ENCODE peak calls at places on chromosomes 16 and 17, in five cellular contexts. D is Panc1, R is fibroblast of lung, A is bronchial epithelial cell, N is lower lobe of right lung. X is an unnamed sample.

GRCh38 chr17:74542166-74542565 is 3.7 kb downstream of the CD300C start:
- DNase-seq in D (no peak), N (peak), R (no peak), A (no peak), X (no peak)

GRCh38 chr17:14942511-14943185 is 322.5 kb downstream of the PMP22 start:
- DNase-seq in R (no peak), N (no peak), D (no peak), A (peak), X (no peak)

GRCh38 chr17:35744830-35745229 is 8.2 kb downstream of the GAS2L2 start:
- DNase-seq in A (no peak), R (no peak), N (no peak), D (no peak), X (no peak)

GRCh38 chr16:86270696-86271095 is 239.6 kb upstream of the FOXF1 start:
- DNase-seq in D (no peak), R (no peak), N (no peak), A (no peak), X (no peak)

GRCh38 chr16:526181-527014 is 1.1 kb upstream of the CAPN15 start:
- DNase-seq in R (peak), A (peak), D (no peak), N (peak), X (peak)

GRCh38 chr17:180380-181212 is 854 bp downstream of the DOC2B start:
- DNase-seq in A (no peak), R (no peak), D (no peak), N (no peak), X (peak)

GRCh38 chr16:84527486-84528269 is 23.2 kb upstream of the MEAK7 start:
- DNase-seq in R (no peak), N (peak), A (no peak), D (no peak), X (no peak)

GRCh38 chr16:50977064-50977621 is 173.9 kb downstream of the SALL1 start:
- DNase-seq in A (no peak), N (no peak), R (no peak), D (no peak), X (no peak)

GRCh38 chr16:73878616-73879015 is 418.0 kb upstream of the PSMD7 start:
- DNase-seq in R (peak), D (peak), N (no peak), A (peak), X (no peak)

GRCh38 chr16:79288046-79288445 is 312.5 kb downstream of the MAF start:
- DNase-seq in A (no peak), D (no peak), R (no peak), N (no peak), X (no peak)

GRCh38 chr17:21046215-21046614 is 3.4 kb upstream of the USP22 start:
- DNase-seq in R (no peak), N (no peak), A (no peak), D (no peak), X (no peak)

GRCh38 chr17:41654134-41654907 is 29.9 kb upstream of the KRT17 start:
- DNase-seq in D (no peak), A (peak), N (peak), R (no peak), X (no peak)

GRCh38 chr17:78034429-78035091 is 76.1 kb downstream of the TNRC6C start:
- DNase-seq in N (no peak), R (no peak), D (no peak), A (peak), X (no peak)

GRCh38 chr17:40633871-40634270 is 13.7 kb downstream of the SMARCE1 start:
- DNase-seq in A (no peak), R (no peak), D (no peak), N (no peak), X (no peak)

GRCh38 chr17:6374271-6374691 is 60.6 kb downstream of the AIPL1 start:
- DNase-seq in N (no peak), D (no peak), A (peak), R (no peak), X (no peak)

GRCh38 chr17:45888392-45888791 is 6.0 kb upstream of the MAPT start:
- DNase-seq in D (no peak), R (no peak), A (no peak), N (no peak), X (no peak)

GRCh38 chr17:63740464-63741181 is 976 bp downstream of the STRADA start:
- DNase-seq in D (no peak), A (peak), R (no peak), N (no peak), X (no peak)

GRCh38 chr16:85798901-85799496 is 345 bp downstream of the EMC8 start:
- DNase-seq in D (no peak), N (peak), A (peak), R (peak), X (peak)

GRCh38 chr16:75648265-75649076 is 898 bp downstream of the TERF2IP start:
- DNase-seq in D (no peak), A (peak), R (peak), N (peak), X (peak)

GRCh38 chr16:15434425-15435215 is at the start of gene BMERB1:
- DNase-seq in D (no peak), R (peak), A (peak), N (peak), X (peak)

GRCh38 chr16:15539197-15539596 is 103.8 kb downstream of the MARF1 start:
- DNase-seq in A (no peak), D (no peak), N (no peak), R (no peak), X (no peak)

GRCh38 chr16:25628766-25629165 is 63.0 kb upstream of the HS3ST4 start:
- DNase-seq in D (no peak), R (no peak), N (no peak), A (no peak), X (no peak)

GRCh38 chr17:16040710-16041251 is 41.2 kb downstream of the TTC19 start:
- DNase-seq in D (no peak), N (no peak), A (no peak), R (peak), X (no peak)

GRCh38 chr17:15886804-15887203 is 58.1 kb upstream of the ADORA2B start:
- DNase-seq in R (no peak), A (no peak), D (no peak), N (peak), X (no peak)

GRCh38 chr16:81703177-81704155 is 75.6 kb upstream of the PLCG2 start:
- DNase-seq in A (peak), N (peak), D (no peak), R (peak), X (no peak)

GRCh38 chr17:21294321-21295035 is 10.0 kb downstream of the MAP2K3 start:
- DNase-seq in N (no peak), R (no peak), D (no peak), A (no peak), X (no peak)

GRCh38 chr17:28684963-28685362 is 23.0 kb downstream of the SUPT6H start:
- DNase-seq in N (no peak), A (no peak), D (no peak), R (peak), X (peak)

GRCh38 chr16:57886427-57886826 is 84.1 kb upstream of the KIFC3 start:
- DNase-seq in R (no peak), A (no peak), N (no peak), D (no peak), X (no peak)

GRCh38 chr16:23869052-23869451 is 33.3 kb downstream of the PRKCB start:
- DNase-seq in D (no peak), A (no peak), R (no peak), N (no peak), X (no peak)

GRCh38 chr17:77002103-77003045 is 134.2 kb downstream of the MGAT5B start:
- DNase-seq in N (no peak), D (peak), R (peak), A (peak), X (no peak)

GRCh38 chr17:1561420-1562177 is 993 bp downstream of the PITPNA start:
- DNase-seq in A (no peak), R (peak), D (no peak), N (peak), X (peak)

GRCh38 chr17:1559743-1560581 is 2.6 kb downstream of the PITPNA start:
- DNase-seq in D (no peak), N (no peak), R (no peak), A (no peak), X (no peak)

GRCh38 chr17:1562178-1562643 is 381 bp downstream of the PITPNA start:
- DNase-seq in A (no peak), D (no peak), N (peak), R (no peak), X (peak)

GRCh38 chr17:1559047-1559742 is 3.4 kb downstream of the PITPNA start:
- DNase-seq in R (no peak), N (no peak), A (no peak), D (no peak), X (no peak)

GRCh38 chr17:1560582-1561170 is 1.9 kb downstream of the PITPNA start:
- DNase-seq in N (no peak), A (no peak), R (no peak), D (no peak), X (no peak)
- H3K4me3 ChIP-seq in N (no peak), A (no peak), R (peak), D (peak), X (no peak)

GRCh38 chr16:3841729-3842508 is 38.6 kb downstream of the CREBBP start:
- DNase-seq in D (no peak), N (no peak), R (no peak), A (peak), X (no peak)

GRCh38 chr16:3846087-3846486 is 34.4 kb downstream of the CREBBP start:
- DNase-seq in N (no peak), D (no peak), R (no peak), A (no peak), X (no peak)

GRCh38 chr16:3839402-3840184 is 40.9 kb downstream of the CREBBP start:
- DNase-seq in D (no peak), N (no peak), A (no peak), R (no peak), X (no peak)

GRCh38 chr16:3846595-3847091 is 33.9 kb downstream of the CREBBP start:
- DNase-seq in A (no peak), R (no peak), N (no peak), D (no peak), X (no peak)

DNA sequence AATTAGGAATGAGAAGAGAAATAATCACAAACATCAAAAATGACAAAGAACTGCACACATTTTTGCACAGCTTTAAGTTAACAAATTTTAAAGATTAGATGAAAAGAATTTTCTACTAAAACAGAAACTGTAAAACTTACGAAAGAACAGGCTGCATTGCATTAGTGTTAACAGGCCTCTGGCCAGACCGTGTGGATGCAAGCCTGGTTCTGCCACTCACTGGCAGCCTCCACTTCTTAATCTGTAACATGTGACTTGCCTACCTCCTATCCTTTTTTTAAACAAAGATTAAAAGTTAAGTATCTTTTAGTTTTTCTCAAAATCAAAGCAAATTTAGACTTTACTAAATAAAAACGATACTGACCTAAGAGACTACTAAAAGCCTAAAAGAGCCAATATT is 37.5 kb downstream of the CREBBP start:
- DNase-seq in D (no peak), A (no peak), N (no peak), R (peak), X (no peak)
- H3K4me3 ChIP-seq in D (no peak), A (no peak), N (no peak), R (no peak), X (no peak)

GRCh38 chr16:54176376-54176901 is 110.1 kb downstream of the IRX3 start:
- DNase-seq in D (no peak), A (no peak), N (no peak), R (peak), X (peak)

GRCh38 chr16:54178491-54178976 is 108.1 kb downstream of the IRX3 start:
- DNase-seq in A (no peak), N (no peak), D (no peak), R (no peak), X (no peak)

GRCh38 chr16:54177857-54178490 is 108.6 kb downstream of the IRX3 start:
- DNase-seq in D (no peak), N (no peak), R (no peak), A (no peak), X (no peak)

GRCh38 chr16:54177052-54177856 is 109.3 kb downstream of the IRX3 start:
- DNase-seq in R (no peak), N (no peak), A (no peak), D (no peak), X (no peak)

DNA sequence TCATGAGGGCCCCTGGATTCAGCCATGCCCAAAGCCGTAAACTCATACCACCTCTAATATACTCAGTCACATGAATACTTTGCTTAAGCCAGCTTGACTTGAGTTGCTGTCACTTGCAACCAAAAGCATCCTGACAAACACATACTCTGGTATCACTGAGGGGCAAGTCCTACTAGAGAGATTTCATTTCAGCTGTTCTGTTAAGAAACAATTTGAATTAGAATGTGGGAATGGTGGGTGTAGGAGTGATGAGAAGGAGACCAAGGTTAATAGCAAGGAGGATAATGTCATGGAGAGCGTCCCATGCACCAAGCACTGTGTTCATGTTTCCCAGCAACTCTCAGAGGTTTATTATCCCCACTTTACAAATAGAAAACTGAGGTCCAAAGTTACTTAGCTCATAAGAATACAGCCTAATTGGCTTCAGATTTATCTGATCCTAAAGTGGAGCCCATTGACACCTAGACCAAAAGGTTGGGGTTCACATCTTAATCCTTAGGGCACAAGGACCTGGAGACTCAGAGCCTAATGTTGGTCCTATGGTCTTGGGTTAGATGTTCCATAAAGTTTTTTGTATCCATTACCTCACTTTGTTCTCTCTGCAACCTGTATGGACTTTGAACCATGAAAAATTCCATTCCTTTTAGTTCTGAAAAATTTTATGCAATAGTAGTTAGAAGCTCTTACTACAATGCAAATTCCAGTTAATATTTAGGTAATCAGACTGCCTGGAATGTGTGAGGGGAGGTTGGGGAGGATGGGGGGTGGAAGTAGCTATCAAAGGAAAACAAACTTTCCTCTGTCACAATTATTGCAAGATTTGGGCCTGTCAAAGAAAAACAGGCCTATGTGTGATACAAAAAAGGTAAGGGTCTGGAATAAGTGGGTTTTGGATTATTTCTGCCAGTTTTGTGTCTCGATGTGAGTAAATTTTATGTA is 105.9 kb downstream of the IRX3 start:
- DNase-seq in A (no peak), D (no peak), N (no peak), R (no peak), X (no peak)
- H3K4me3 ChIP-seq in A (no peak), D (no peak), N (no peak), R (no peak), X (no peak)

GRCh38 chr17:81940538-81941483 is 3.7 kb upstream of the PYCR1 start:
- DNase-seq in R (no peak), D (no peak), N (no peak), A (no peak), X (no peak)
- H3K4me3 ChIP-seq in R (no peak), D (no peak), N (no peak), A (no peak), X (no peak)

GRCh38 chr17:8292639-8293395 is 2.4 kb downstream of the SLC25A35 start:
- DNase-seq in D (no peak), N (no peak), A (no peak), R (no peak), X (no peak)

GRCh38 chr17:8294361-8294760 is 839 bp downstream of the SLC25A35 start:
- DNase-seq in A (no peak), R (no peak), D (no peak), N (no peak), X (peak)

GRCh38 chr17:8290043-8290442 is 1.6 kb downstream of the RANGRF start:
- DNase-seq in D (no peak), R (no peak), A (peak), N (no peak), X (no peak)

GRCh38 chr17:8300226-8300625 is 5.0 kb upstream of the SLC25A35 start:
- DNase-seq in D (no peak), A (no peak), N (no peak), R (no peak), X (no peak)

DNA sequence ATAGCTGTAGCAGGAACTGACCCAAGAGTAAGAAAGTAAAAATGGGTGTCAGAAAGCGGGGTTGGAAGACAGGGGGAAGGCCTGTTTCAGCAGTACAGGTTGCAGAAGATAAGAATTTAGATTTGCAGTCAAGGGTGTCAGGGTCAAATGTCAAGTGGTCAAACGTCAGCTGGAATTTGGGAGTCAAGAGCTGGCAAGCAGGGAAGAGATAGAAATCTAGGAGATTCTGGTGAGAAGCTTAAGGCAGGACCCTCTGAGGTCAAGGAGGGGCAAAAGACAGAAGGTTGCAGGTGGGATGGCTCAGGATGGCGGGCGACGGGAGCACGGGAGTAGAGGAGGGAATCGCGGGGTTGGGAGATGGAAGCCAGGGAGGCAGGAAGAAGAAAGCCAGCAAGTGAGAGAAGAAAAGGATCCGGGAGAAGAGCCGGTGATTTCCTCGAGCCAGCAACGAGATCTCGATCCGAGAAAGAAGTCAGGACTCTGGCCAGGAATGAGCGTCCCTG is 335 bp downstream of the SLC25A35 start:
- DNase-seq in A (no peak), D (no peak), N (no peak), R (no peak), X (no peak)
- H3K4me3 ChIP-seq in A (peak), D (peak), N (peak), R (peak), X (peak)

DNA sequence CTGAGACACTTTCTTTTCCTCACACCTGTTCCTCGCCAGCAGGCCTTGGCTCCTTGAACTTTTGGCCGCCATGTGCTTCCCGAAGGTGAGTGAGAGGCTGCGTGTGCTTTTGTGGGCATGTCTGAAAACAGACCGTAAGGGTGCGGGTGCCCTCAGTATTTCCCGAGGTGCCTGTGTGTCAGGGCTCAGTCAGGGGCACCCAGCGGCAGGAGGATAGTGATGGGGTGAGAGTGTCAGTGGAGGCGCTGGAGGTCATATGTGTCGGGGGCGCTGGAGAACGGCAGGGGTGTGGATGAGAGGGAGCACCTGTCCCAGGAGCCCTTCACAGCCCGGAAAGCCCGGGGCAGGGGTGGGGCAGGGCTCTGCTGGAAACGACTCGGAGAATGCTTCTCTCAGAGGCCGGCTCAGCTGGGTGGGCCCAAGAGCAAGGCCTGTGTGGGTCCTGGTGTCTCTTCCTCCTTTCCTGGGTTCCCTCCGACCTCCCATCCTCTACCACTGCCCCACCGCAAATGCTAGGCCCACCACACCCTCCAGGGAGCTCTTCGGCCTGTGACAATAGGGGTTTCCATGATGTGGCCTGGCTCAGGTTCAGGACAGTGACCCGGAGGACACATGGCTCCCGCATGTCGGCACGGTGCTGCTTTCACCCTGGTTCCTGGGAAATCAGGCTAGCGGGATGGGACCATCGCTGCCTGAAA is 451 bp downstream of the IL32 start:
- DNase-seq in N (no peak), D (no peak), R (no peak), A (no peak), X (peak)
- H3K4me3 ChIP-seq in N (peak), D (no peak), R (peak), A (peak), X (peak)